ENCODE peak calls at places on chromosome 17, in six cellular contexts. L is GM12878, V is HepG2, H is K562, W is GM12892, C is H1. M is an unnamed sample.

GRCh38 chr17:40980594-40980993 is 3.5 kb downstream of the KRT40 start:
- DNase-seq in L (no peak), C (no peak), V (no peak), W (no peak), H (no peak), M (no peak)

GRCh38 chr17:73286863-73287296 is 24.9 kb downstream of the CDC42EP4 start:
- DNase-seq in L (no peak), V (no peak), W (no peak), C (no peak), H (peak), M (no peak)

GRCh38 chr17:40026816-40027613 is 11.8 kb downstream of the CSF3 start:
- DNase-seq in W (peak), V (peak), H (peak), C (peak), L (peak), M (peak)

GRCh38 chr17:4956493-4957061 is 5.7 kb downstream of the ENO3 start:
- DNase-seq in L (no peak), C (peak), H (peak), W (no peak), V (no peak), M (no peak)

GRCh38 chr17:39598047-39598481 is 9.7 kb downstream of the NEUROD2 start:
- DNase-seq in V (no peak), C (peak), L (no peak), W (no peak), H (no peak), M (no peak)

GRCh38 chr17:70863436-70864248 is 694.3 kb downstream of the KCNJ2 start:
- DNase-seq in W (no peak), H (no peak), V (no peak), C (no peak), L (no peak), M (no peak)

GRCh38 chr17:2909164-2909852 is 113.1 kb downstream of the RAP1GAP2 start:
- DNase-seq in H (no peak), V (no peak), W (no peak), L (no peak), C (no peak), M (no peak)

GRCh38 chr17:65553009-65553645 is 8.3 kb downstream of the AXIN2 start:
- DNase-seq in W (no peak), L (no peak), V (no peak), C (no peak), H (no peak), M (no peak)

GRCh38 chr17:1560582-1561170 is 1.9 kb downstream of the PITPNA start:
- DNase-seq in W (no peak), H (no peak), V (no peak), L (no peak), C (no peak), M (no peak)

GRCh38 chr17:78133971-78134898 is 3.7 kb downstream of the TMC8 start:
- DNase-seq in H (peak), V (peak), L (no peak), W (no peak), C (peak), M (no peak)

GRCh38 chr17:73474370-73474988 is 162.7 kb upstream of the CDC42EP4 start:
- DNase-seq in L (no peak), C (no peak), W (no peak), H (peak), V (peak), M (no peak)

GRCh38 chr17:40846515-40847155 is 20.4 kb downstream of the KRT12 start:
- DNase-seq in C (no peak), V (no peak), H (no peak), L (no peak), W (no peak), M (no peak)

GRCh38 chr17:50205111-50205821 is 3.8 kb upstream of the COL1A1 start:
- DNase-seq in L (no peak), V (no peak), H (peak), C (peak), W (peak), M (no peak)

GRCh38 chr17:42844271-42844670 is at the start of gene AOC2:
- DNase-seq in V (no peak), H (no peak), W (no peak), C (no peak), L (no peak), M (no peak)

GRCh38 chr17:75476274-75476673 is 19.8 kb downstream of the TMEM94 start:
- DNase-seq in V (no peak), H (no peak), L (no peak), W (no peak), C (no peak), M (no peak)

GRCh38 chr17:42891539-42892152 is 9.0 kb upstream of the G6PC1 start:
- DNase-seq in C (peak), W (no peak), H (no peak), V (peak), L (no peak), M (no peak)

GRCh38 chr17:1649116-1649843 is 386 bp downstream of the RILP start:
- DNase-seq in W (peak), L (no peak), H (peak), C (peak), V (peak), M (peak)

GRCh38 chr17:74646231-74646630 is 22.7 kb upstream of the CD300E start:
- DNase-seq in H (peak), V (peak), W (no peak), L (no peak), C (no peak), M (no peak)

GRCh38 chr17:18185391-18185790 is 1.8 kb downstream of the ALKBH5 start:
- DNase-seq in H (no peak), V (no peak), L (no peak), C (no peak), W (no peak), M (no peak)

GRCh38 chr17:76179496-76180467 is 38.7 kb upstream of the FOXJ1 start:
- DNase-seq in C (no peak), L (peak), V (no peak), H (peak), W (no peak), M (no peak)

GRCh38 chr17:66273391-66273722 is 29.1 kb upstream of the PRKCA start:
- DNase-seq in V (no peak), H (no peak), W (no peak), L (no peak), C (no peak), M (no peak)

GRCh38 chr17:16977932-16978331 is 6.0 kb upstream of the TNFRSF13B start:
- DNase-seq in C (peak), W (no peak), V (no peak), L (no peak), H (no peak), M (no peak)

GRCh38 chr17:69350911-69351310 is 24.0 kb upstream of the ABCA5 start:
- DNase-seq in L (no peak), C (no peak), H (no peak), W (no peak), V (no peak), M (no peak)

GRCh38 chr17:78020717-78021108 is 62.2 kb downstream of the TNRC6C start:
- DNase-seq in W (no peak), H (no peak), C (no peak), V (no peak), L (peak), M (no peak)

GRCh38 chr17:67606896-67607604 is 110.7 kb upstream of the NOL11 start:
- DNase-seq in H (no peak), L (no peak), W (no peak), C (no peak), V (no peak), M (no peak)

GRCh38 chr17:34146440-34147043 is 108.5 kb upstream of the CCL2 start:
- DNase-seq in W (peak), C (peak), V (peak), L (no peak), H (peak), M (peak)

DNA sequence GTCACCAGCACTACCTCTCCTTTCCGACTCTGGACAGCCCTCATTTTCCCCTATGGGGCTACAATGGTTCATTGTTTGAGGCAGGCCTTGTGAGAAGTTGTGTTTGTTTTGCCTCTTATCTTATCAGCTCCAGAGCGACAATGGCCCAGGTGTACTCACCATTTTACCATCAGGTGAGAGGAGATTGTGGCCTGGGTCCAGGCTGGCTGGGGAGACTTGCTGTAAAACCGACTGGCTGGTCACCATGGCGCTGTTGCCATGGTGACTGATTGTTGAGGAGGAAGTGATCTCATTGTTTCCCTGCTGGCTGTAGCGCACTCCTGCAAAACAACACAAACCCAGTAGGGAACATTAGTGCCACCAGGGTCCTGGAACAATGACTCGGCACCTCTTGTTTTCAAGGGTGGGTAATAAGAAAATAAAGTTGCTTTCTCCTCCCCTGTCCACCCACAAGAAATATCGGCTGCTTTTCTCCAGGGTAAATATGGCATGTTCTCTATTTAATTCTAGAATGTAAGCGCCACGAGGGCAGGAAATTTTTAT is 34.4 kb downstream of the HNF1B start:
- DNase-seq in C (peak), L (no peak), H (peak), W (no peak), V (peak), M (no peak)
- TF ChIP-seq TAF1 in C (no peak), L (no peak), H (no peak), W (no peak), V (no peak), M (no peak)

GRCh38 chr17:31858647-31859486 is at the start of gene COPRS:
- DNase-seq in W (peak), C (peak), L (no peak), H (peak), V (peak), M (peak)
- TF ChIP-seq POLR2A in W (peak), C (no peak), L (peak), H (no peak), V (no peak), M (no peak)

GRCh38 chr17:44557653-44558285 is 485 bp downstream of the FZD2 start:
- DNase-seq in V (no peak), L (no peak), H (no peak), W (no peak), C (peak), M (no peak)
- TF ChIP-seq TAF1 in V (no peak), L (no peak), H (no peak), W (no peak), C (peak), M (no peak)

DNA sequence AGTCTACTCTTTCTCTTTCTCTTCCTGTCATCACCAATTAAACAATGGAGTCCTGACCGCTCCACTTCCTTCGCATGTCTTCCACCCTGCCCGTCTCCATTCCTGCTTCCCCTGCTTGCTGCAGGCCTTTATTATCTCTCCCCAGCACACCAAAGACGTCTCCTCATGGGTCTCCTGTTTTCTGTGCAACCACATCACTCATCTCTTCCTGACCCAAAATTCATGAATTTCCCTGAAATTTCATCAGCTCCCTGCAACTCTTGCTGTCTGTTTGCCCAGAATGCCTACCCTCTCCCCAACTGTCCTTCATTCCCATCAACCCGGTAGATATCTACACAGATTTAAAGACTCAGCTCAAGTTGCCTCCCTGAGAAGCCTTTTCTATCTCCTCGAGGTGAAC is 76.7 kb upstream of the ALOX12 start:
- DNase-seq in L (no peak), C (no peak), W (no peak), V (no peak), H (no peak), M (no peak)
- TF ChIP-seq POLR2A in L (no peak), C (no peak), W (no peak), V (no peak), H (no peak), M (no peak)